ENCODE peak calls at places on chromosomes 4 and X, in ten cellular contexts. One of them, this sample, is unnamed.
A peak's percentile ranks its signal among the peaks of the same experiment; 100 is the strongest.

GRCh38 chr4:124903995-124904722 is 191.6 kb upstream of the ANKRD50 start:
- DNase-seq in A549: no peak
- DNase-seq in PC-3: peak; percentile 71
- DNase-seq in hepatocyte: peak; percentile 26
- DNase-seq in tibial nerve: no peak
- DNase-seq in bronchial epithelial cell: peak; percentile 79
- DNase-seq in WTC11: no peak
- DNase-seq in nephron progenitor cell: peak; percentile 33
- DNase-seq in endothelial cell: no peak
- DNase-seq in fibroblast of the aortic adventitia: peak; percentile 69
- DNase-seq in this sample: peak; percentile 38

GRCh38 chr4:97851115-97851514 is 292.2 kb downstream of the STPG2 start:
- DNase-seq in A549: no peak
- DNase-seq in PC-3: no peak
- DNase-seq in hepatocyte: no peak
- DNase-seq in tibial nerve: no peak
- DNase-seq in bronchial epithelial cell: no peak
- DNase-seq in WTC11: no peak
- DNase-seq in nephron progenitor cell: no peak
- DNase-seq in endothelial cell: no peak
- DNase-seq in fibroblast of the aortic adventitia: no peak
- DNase-seq in this sample: no peak

GRCh38 chr4:16140520-16141249 is 56.9 kb upstream of the PROM1 start:
- DNase-seq in A549: no peak
- DNase-seq in PC-3: peak; percentile 94
- DNase-seq in hepatocyte: peak; percentile 78
- DNase-seq in tibial nerve: no peak
- DNase-seq in bronchial epithelial cell: peak; percentile 77
- DNase-seq in WTC11: no peak
- DNase-seq in nephron progenitor cell: no peak
- DNase-seq in endothelial cell: no peak
- DNase-seq in fibroblast of the aortic adventitia: peak; percentile 97
- DNase-seq in this sample: peak; percentile 61

GRCh38 chrX:37912286-37912685 is 64.9 kb upstream of the DYNLT3 start:
- DNase-seq in A549: no peak
- DNase-seq in PC-3: peak; percentile 38
- DNase-seq in hepatocyte: peak; percentile 28
- DNase-seq in tibial nerve: no peak
- DNase-seq in bronchial epithelial cell: peak; percentile 64
- DNase-seq in WTC11: no peak
- DNase-seq in nephron progenitor cell: no peak
- DNase-seq in endothelial cell: no peak
- DNase-seq in fibroblast of the aortic adventitia: peak; percentile 46
- DNase-seq in this sample: no peak

GRCh38 chr4:46648088-46648744 is 258.3 kb upstream of the GABRA2 start:
- DNase-seq in A549: no peak
- DNase-seq in PC-3: peak; percentile 64
- DNase-seq in hepatocyte: peak; percentile 68
- DNase-seq in tibial nerve: no peak
- DNase-seq in bronchial epithelial cell: peak; percentile 29
- DNase-seq in WTC11: peak; percentile 63
- DNase-seq in nephron progenitor cell: peak; percentile 20
- DNase-seq in endothelial cell: peak; percentile 15
- DNase-seq in fibroblast of the aortic adventitia: no peak
- DNase-seq in this sample: no peak

GRCh38 chrX:108299101-108299591 is 139.1 kb downstream of the COL4A6 start:
- DNase-seq in A549: no peak
- DNase-seq in PC-3: no peak
- DNase-seq in hepatocyte: peak; percentile 44
- DNase-seq in tibial nerve: no peak
- DNase-seq in bronchial epithelial cell: peak; percentile 86
- DNase-seq in WTC11: no peak
- DNase-seq in nephron progenitor cell: peak; percentile 4
- DNase-seq in endothelial cell: no peak
- DNase-seq in fibroblast of the aortic adventitia: peak; percentile 33
- DNase-seq in this sample: no peak

GRCh38 chr4:41012308-41012707 is 202.0 kb downstream of the APBB2 start:
- DNase-seq in A549: no peak
- DNase-seq in PC-3: no peak
- DNase-seq in hepatocyte: no peak
- DNase-seq in tibial nerve: no peak
- DNase-seq in bronchial epithelial cell: no peak
- DNase-seq in WTC11: no peak
- DNase-seq in nephron progenitor cell: no peak
- DNase-seq in endothelial cell: no peak
- DNase-seq in fibroblast of the aortic adventitia: peak; percentile 56
- DNase-seq in this sample: no peak

GRCh38 chrX:39470588-39471155 is 627.1 kb downstream of the BCOR start:
- DNase-seq in A549: no peak
- DNase-seq in PC-3: no peak
- DNase-seq in hepatocyte: peak; percentile 74
- DNase-seq in tibial nerve: no peak
- DNase-seq in bronchial epithelial cell: no peak
- DNase-seq in WTC11: no peak
- DNase-seq in nephron progenitor cell: no peak
- DNase-seq in endothelial cell: no peak
- DNase-seq in fibroblast of the aortic adventitia: peak; percentile 70
- DNase-seq in this sample: no peak

GRCh38 chr4:38313175-38313574 is 350.8 kb upstream of the KLF3 start:
- DNase-seq in A549: no peak
- DNase-seq in PC-3: no peak
- DNase-seq in hepatocyte: no peak
- DNase-seq in tibial nerve: no peak
- DNase-seq in bronchial epithelial cell: no peak
- DNase-seq in WTC11: no peak
- DNase-seq in nephron progenitor cell: no peak
- DNase-seq in endothelial cell: no peak
- DNase-seq in fibroblast of the aortic adventitia: no peak
- DNase-seq in this sample: no peak

GRCh38 chr4:169802871-169803270 is 45.1 kb upstream of the HPF1 start:
- DNase-seq in A549: no peak
- DNase-seq in PC-3: no peak
- DNase-seq in hepatocyte: no peak
- DNase-seq in tibial nerve: no peak
- DNase-seq in bronchial epithelial cell: no peak
- DNase-seq in WTC11: no peak
- DNase-seq in nephron progenitor cell: no peak
- DNase-seq in endothelial cell: no peak
- DNase-seq in fibroblast of the aortic adventitia: no peak
- DNase-seq in this sample: no peak

GRCh38 chr4:140793291-140793690 is 37.1 kb upstream of the TBC1D9 start:
- DNase-seq in A549: no peak
- DNase-seq in PC-3: no peak
- DNase-seq in hepatocyte: no peak
- DNase-seq in tibial nerve: no peak
- DNase-seq in bronchial epithelial cell: no peak
- DNase-seq in WTC11: no peak
- DNase-seq in nephron progenitor cell: no peak
- DNase-seq in endothelial cell: no peak
- DNase-seq in fibroblast of the aortic adventitia: no peak
- DNase-seq in this sample: no peak

GRCh38 chrX:108268434-108269080 is 169.7 kb downstream of the COL4A6 start:
- DNase-seq in A549: no peak
- DNase-seq in PC-3: peak; percentile 58
- DNase-seq in hepatocyte: no peak
- DNase-seq in tibial nerve: no peak
- DNase-seq in bronchial epithelial cell: peak; percentile 67
- DNase-seq in WTC11: no peak
- DNase-seq in nephron progenitor cell: no peak
- DNase-seq in endothelial cell: no peak
- DNase-seq in fibroblast of the aortic adventitia: peak; percentile 19
- DNase-seq in this sample: no peak

GRCh38 chrX:44422631-44423030 is 79.2 kb upstream of the EFHC2 start:
- DNase-seq in A549: no peak
- DNase-seq in PC-3: peak; percentile 22
- DNase-seq in hepatocyte: no peak
- DNase-seq in tibial nerve: no peak
- DNase-seq in bronchial epithelial cell: no peak
- DNase-seq in WTC11: no peak
- DNase-seq in nephron progenitor cell: no peak
- DNase-seq in endothelial cell: no peak
- DNase-seq in fibroblast of the aortic adventitia: no peak
- DNase-seq in this sample: no peak

GRCh38 chr4:11842620-11843263 is 414.0 kb upstream of the HS3ST1 start:
- DNase-seq in A549: no peak
- DNase-seq in PC-3: peak; percentile 28
- DNase-seq in hepatocyte: no peak
- DNase-seq in tibial nerve: no peak
- DNase-seq in bronchial epithelial cell: peak; percentile 5
- DNase-seq in WTC11: no peak
- DNase-seq in nephron progenitor cell: no peak
- DNase-seq in endothelial cell: no peak
- DNase-seq in fibroblast of the aortic adventitia: no peak
- DNase-seq in this sample: no peak

GRCh38 chr4:37540486-37540885 is 145.7 kb downstream of the RELL1 start:
- DNase-seq in A549: no peak
- DNase-seq in PC-3: peak; percentile 9
- DNase-seq in hepatocyte: no peak
- DNase-seq in tibial nerve: no peak
- DNase-seq in bronchial epithelial cell: no peak
- DNase-seq in WTC11: peak; percentile 12
- DNase-seq in nephron progenitor cell: no peak
- DNase-seq in endothelial cell: no peak
- DNase-seq in fibroblast of the aortic adventitia: no peak
- DNase-seq in this sample: no peak

GRCh38 chrX:69015156-69015555 is 150.1 kb downstream of the PJA1 start:
- DNase-seq in A549: no peak
- DNase-seq in PC-3: no peak
- DNase-seq in hepatocyte: no peak
- DNase-seq in tibial nerve: no peak
- DNase-seq in bronchial epithelial cell: no peak
- DNase-seq in WTC11: no peak
- DNase-seq in nephron progenitor cell: no peak
- DNase-seq in endothelial cell: no peak
- DNase-seq in fibroblast of the aortic adventitia: no peak
- DNase-seq in this sample: no peak

GRCh38 chr4:41751325-41752061 is 3.0 kb upstream of the PHOX2B start:
- DNase-seq in A549: no peak
- DNase-seq in PC-3: no peak
- DNase-seq in hepatocyte: no peak
- DNase-seq in tibial nerve: no peak
- DNase-seq in bronchial epithelial cell: no peak
- DNase-seq in WTC11: peak; percentile 47
- DNase-seq in nephron progenitor cell: peak; percentile 59
- DNase-seq in endothelial cell: peak; percentile 54
- DNase-seq in fibroblast of the aortic adventitia: no peak
- DNase-seq in this sample: no peak

GRCh38 chr4:182886768-182887167 is 30.4 kb downstream of the DCTD start:
- DNase-seq in A549: no peak
- DNase-seq in PC-3: no peak
- DNase-seq in hepatocyte: no peak
- DNase-seq in tibial nerve: no peak
- DNase-seq in bronchial epithelial cell: no peak
- DNase-seq in WTC11: no peak
- DNase-seq in nephron progenitor cell: no peak
- DNase-seq in endothelial cell: no peak
- DNase-seq in fibroblast of the aortic adventitia: no peak
- DNase-seq in this sample: no peak

GRCh38 chr4:153763404-153763803 is 3.6 kb upstream of the RNF175 start:
- DNase-seq in A549: no peak
- DNase-seq in PC-3: peak; percentile 32
- DNase-seq in hepatocyte: no peak
- DNase-seq in tibial nerve: no peak
- DNase-seq in bronchial epithelial cell: peak; percentile 19
- DNase-seq in WTC11: peak; percentile 47
- DNase-seq in nephron progenitor cell: no peak
- DNase-seq in endothelial cell: no peak
- DNase-seq in fibroblast of the aortic adventitia: no peak
- DNase-seq in this sample: no peak
- TF ChIP-seq CTCF in A549: no peak
- TF ChIP-seq CTCF in PC-3: peak; percentile 56
- TF ChIP-seq CTCF in hepatocyte: peak; percentile 15
- TF ChIP-seq CTCF in tibial nerve: no peak
- TF ChIP-seq CTCF in bronchial epithelial cell: peak; percentile 40
- TF ChIP-seq CTCF in WTC11: peak; percentile 45
- TF ChIP-seq CTCF in nephron progenitor cell: no peak
- TF ChIP-seq CTCF in endothelial cell: peak; percentile 35
- TF ChIP-seq CTCF in fibroblast of the aortic adventitia: peak; percentile 7
- TF ChIP-seq CTCF in this sample: peak; percentile 51

GRCh38 chrX:29044802-29045201 is 457.6 kb downstream of the IL1RAPL1 start:
- DNase-seq in A549: no peak
- DNase-seq in PC-3: peak; percentile 18
- DNase-seq in hepatocyte: no peak
- DNase-seq in tibial nerve: no peak
- DNase-seq in bronchial epithelial cell: no peak
- DNase-seq in WTC11: no peak
- DNase-seq in nephron progenitor cell: no peak
- DNase-seq in endothelial cell: no peak
- DNase-seq in fibroblast of the aortic adventitia: peak; percentile 40
- DNase-seq in this sample: no peak
- TF ChIP-seq CTCF in A549: no peak
- TF ChIP-seq CTCF in PC-3: peak; percentile 47
- TF ChIP-seq CTCF in hepatocyte: peak; percentile 15
- TF ChIP-seq CTCF in tibial nerve: no peak
- TF ChIP-seq CTCF in bronchial epithelial cell: no peak
- TF ChIP-seq CTCF in WTC11: no peak
- TF ChIP-seq CTCF in nephron progenitor cell: no peak
- TF ChIP-seq CTCF in endothelial cell: no peak
- TF ChIP-seq CTCF in fibroblast of the aortic adventitia: peak; percentile 39
- TF ChIP-seq CTCF in this sample: no peak

GRCh38 chrX:30504309-30504708 is 73.3 kb downstream of the TASL start:
- DNase-seq in A549: no peak
- DNase-seq in PC-3: peak; percentile 64
- DNase-seq in hepatocyte: peak; percentile 44
- DNase-seq in tibial nerve: no peak
- DNase-seq in bronchial epithelial cell: peak; percentile 32
- DNase-seq in WTC11: no peak
- DNase-seq in nephron progenitor cell: no peak
- DNase-seq in endothelial cell: no peak
- DNase-seq in fibroblast of the aortic adventitia: peak; percentile 67
- DNase-seq in this sample: peak; percentile 37
- TF ChIP-seq CTCF in A549: peak; percentile 60
- TF ChIP-seq CTCF in PC-3: peak; percentile 71
- TF ChIP-seq CTCF in hepatocyte: peak; percentile 69
- TF ChIP-seq CTCF in tibial nerve: peak; percentile 22
- TF ChIP-seq CTCF in bronchial epithelial cell: peak; percentile 4
- TF ChIP-seq CTCF in WTC11: no peak
- TF ChIP-seq CTCF in nephron progenitor cell: peak; percentile 69
- TF ChIP-seq CTCF in endothelial cell: peak; percentile 45
- TF ChIP-seq CTCF in fibroblast of the aortic adventitia: peak; percentile 42
- TF ChIP-seq CTCF in this sample: peak; percentile 76

DNA sequence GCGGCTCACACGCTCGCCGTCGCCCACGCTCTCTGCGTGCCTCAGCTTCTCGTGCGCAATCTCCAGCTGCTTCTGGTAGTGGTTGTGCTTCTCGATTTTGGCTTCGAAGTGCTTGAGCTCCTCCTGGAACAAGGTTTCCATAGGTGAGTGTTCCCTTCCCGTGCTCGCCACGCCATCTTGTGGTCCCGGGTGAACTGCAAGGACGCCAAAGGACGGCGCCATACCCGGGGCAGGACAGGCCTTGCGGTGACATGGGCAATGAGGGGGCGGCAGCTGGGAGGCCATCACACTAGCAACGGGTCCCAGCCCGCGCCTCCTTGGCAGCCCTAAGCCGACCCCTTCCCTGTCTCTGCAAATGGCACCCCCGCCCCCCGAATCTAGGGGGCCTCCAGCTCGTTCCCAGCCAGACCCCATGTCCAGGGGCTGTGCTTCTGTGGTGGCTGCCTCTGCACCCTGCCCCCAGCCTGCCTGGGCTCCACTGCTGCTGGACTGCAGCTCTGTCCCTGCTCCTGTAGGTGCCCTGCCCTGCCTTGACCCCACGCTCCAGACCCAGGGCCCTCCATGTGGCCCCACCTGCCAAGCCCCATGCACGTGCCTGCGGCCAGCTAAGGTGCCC is 17.3 kb downstream of the LRPAP1 start:
- DNase-seq in A549: no peak
- DNase-seq in PC-3: no peak
- DNase-seq in hepatocyte: no peak
- DNase-seq in tibial nerve: no peak
- DNase-seq in bronchial epithelial cell: no peak
- DNase-seq in WTC11: peak; percentile 70
- DNase-seq in nephron progenitor cell: peak; percentile 53
- DNase-seq in endothelial cell: no peak
- DNase-seq in fibroblast of the aortic adventitia: no peak
- DNase-seq in this sample: no peak
- TF ChIP-seq CTCF in A549: peak; percentile 11
- TF ChIP-seq CTCF in PC-3: peak; percentile 18
- TF ChIP-seq CTCF in hepatocyte: peak; percentile 15
- TF ChIP-seq CTCF in tibial nerve: no peak
- TF ChIP-seq CTCF in bronchial epithelial cell: peak; percentile 44
- TF ChIP-seq CTCF in WTC11: peak; percentile 21
- TF ChIP-seq CTCF in nephron progenitor cell: peak; percentile 46
- TF ChIP-seq CTCF in endothelial cell: no peak
- TF ChIP-seq CTCF in fibroblast of the aortic adventitia: peak; percentile 22
- TF ChIP-seq CTCF in this sample: peak; percentile 36